ENCODE peak calls at places on chromosomes 5 and 9, in nine cellular contexts. One of them, this sample, is unnamed.

GRCh38 chr9:72480931-72481330 is 40.5 kb upstream of the TMC1 start:
- DNase-seq in A549: peak; percentile 45
- DNase-seq in AG04450: no peak
- DNase-seq in lower leg skin: no peak
- DNase-seq in BE2C: no peak
- DNase-seq in gastrocnemius medialis: no peak
- DNase-seq in GM12865: no peak
- DNase-seq in kidney: no peak
- DNase-seq in NB4: no peak
- DNase-seq in this sample: no peak

GRCh38 chr5:64147849-64148441 is 17.7 kb upstream of the RNF180 start:
- DNase-seq in A549: peak; percentile 21
- DNase-seq in AG04450: no peak
- DNase-seq in lower leg skin: peak; percentile 42
- DNase-seq in gastrocnemius medialis: peak; percentile 25
- DNase-seq in kidney: peak; percentile 81
- DNase-seq in BE2C: peak; percentile 35
- DNase-seq in GM12865: peak; percentile 30
- DNase-seq in NB4: peak; percentile 43
- DNase-seq in this sample: peak; percentile 68

GRCh38 chr5:116032094-116032517 is at the start of gene ARL14EPL:
- DNase-seq in gastrocnemius medialis: peak; percentile 42
- DNase-seq in lower leg skin: peak; percentile 20
- DNase-seq in GM12865: peak; percentile 58
- DNase-seq in BE2C: peak; percentile 31
- DNase-seq in AG04450: peak; percentile 52
- DNase-seq in NB4: peak; percentile 90
- DNase-seq in A549: peak; percentile 51
- DNase-seq in kidney: no peak
- DNase-seq in this sample: no peak

GRCh38 chr9:70340572-70340971 is 73.9 kb downstream of the KLF9 start:
- DNase-seq in A549: peak; percentile 18
- DNase-seq in GM12865: no peak
- DNase-seq in BE2C: no peak
- DNase-seq in kidney: no peak
- DNase-seq in NB4: peak; percentile 13
- DNase-seq in AG04450: no peak
- DNase-seq in lower leg skin: no peak
- DNase-seq in gastrocnemius medialis: no peak
- DNase-seq in this sample: no peak

GRCh38 chr5:134174841-134175839 is 1.6 kb downstream of the SKP1 start:
- DNase-seq in BE2C: no peak
- DNase-seq in kidney: no peak
- DNase-seq in A549: no peak
- DNase-seq in gastrocnemius medialis: no peak
- DNase-seq in NB4: peak; percentile 51
- DNase-seq in lower leg skin: no peak
- DNase-seq in GM12865: peak; percentile 14
- DNase-seq in AG04450: no peak
- DNase-seq in this sample: no peak

GRCh38 chr5:167573274-167574127 is 717.9 kb upstream of the WWC1 start:
- DNase-seq in AG04450: peak; percentile 1
- DNase-seq in lower leg skin: no peak
- DNase-seq in A549: no peak
- DNase-seq in BE2C: no peak
- DNase-seq in GM12865: no peak
- DNase-seq in kidney: no peak
- DNase-seq in gastrocnemius medialis: no peak
- DNase-seq in NB4: no peak
- DNase-seq in this sample: no peak

GRCh38 chr5:161765611-161766010 is 80.1 kb downstream of the GABRA6 start:
- DNase-seq in lower leg skin: no peak
- DNase-seq in gastrocnemius medialis: no peak
- DNase-seq in NB4: no peak
- DNase-seq in AG04450: no peak
- DNase-seq in BE2C: no peak
- DNase-seq in GM12865: no peak
- DNase-seq in kidney: no peak
- DNase-seq in A549: no peak
- DNase-seq in this sample: no peak

GRCh38 chr5:53256746-53257145 is 147.2 kb upstream of the MOCS2 start:
- DNase-seq in gastrocnemius medialis: no peak
- DNase-seq in AG04450: peak; percentile 27
- DNase-seq in BE2C: no peak
- DNase-seq in kidney: no peak
- DNase-seq in A549: no peak
- DNase-seq in lower leg skin: no peak
- DNase-seq in NB4: no peak
- DNase-seq in GM12865: no peak
- DNase-seq in this sample: no peak

GRCh38 chr5:100553209-100553608 is 18.0 kb downstream of the FAM174A start:
- DNase-seq in gastrocnemius medialis: no peak
- DNase-seq in A549: no peak
- DNase-seq in GM12865: no peak
- DNase-seq in kidney: no peak
- DNase-seq in BE2C: no peak
- DNase-seq in lower leg skin: no peak
- DNase-seq in NB4: no peak
- DNase-seq in AG04450: no peak
- DNase-seq in this sample: no peak

GRCh38 chr5:163407034-163407652 is 30.3 kb upstream of the CCNG1 start:
- DNase-seq in gastrocnemius medialis: no peak
- DNase-seq in BE2C: no peak
- DNase-seq in lower leg skin: no peak
- DNase-seq in NB4: peak; percentile 30
- DNase-seq in GM12865: peak; percentile 70
- DNase-seq in kidney: no peak
- DNase-seq in AG04450: no peak
- DNase-seq in A549: no peak
- DNase-seq in this sample: no peak

GRCh38 chr5:73378070-73378469 is 70.5 kb downstream of the FOXD1 start:
- DNase-seq in A549: no peak
- DNase-seq in BE2C: no peak
- DNase-seq in kidney: no peak
- DNase-seq in GM12865: no peak
- DNase-seq in gastrocnemius medialis: no peak
- DNase-seq in NB4: no peak
- DNase-seq in lower leg skin: no peak
- DNase-seq in AG04450: no peak
- DNase-seq in this sample: no peak

GRCh38 chr5:68415177-68416085 is 199.9 kb downstream of the PIK3R1 start:
- DNase-seq in kidney: no peak
- DNase-seq in gastrocnemius medialis: no peak
- DNase-seq in lower leg skin: no peak
- DNase-seq in BE2C: peak; percentile 31
- DNase-seq in AG04450: no peak
- DNase-seq in NB4: peak; percentile 84
- DNase-seq in GM12865: no peak
- DNase-seq in A549: no peak
- DNase-seq in this sample: no peak

GRCh38 chr5:113330533-113331200 is 104.1 kb downstream of the TSSK1B start:
- DNase-seq in NB4: peak; percentile 39
- DNase-seq in A549: peak; percentile 14
- DNase-seq in BE2C: no peak
- DNase-seq in lower leg skin: peak; percentile 30
- DNase-seq in AG04450: no peak
- DNase-seq in kidney: no peak
- DNase-seq in gastrocnemius medialis: peak; percentile 59
- DNase-seq in GM12865: peak; percentile 50
- DNase-seq in this sample: no peak

GRCh38 chr5:122175852-122176251 is 46.5 kb downstream of the ZNF474 start:
- DNase-seq in BE2C: no peak
- DNase-seq in AG04450: no peak
- DNase-seq in NB4: no peak
- DNase-seq in lower leg skin: no peak
- DNase-seq in gastrocnemius medialis: no peak
- DNase-seq in A549: no peak
- DNase-seq in GM12865: no peak
- DNase-seq in kidney: no peak
- DNase-seq in this sample: no peak

GRCh38 chr9:12798066-12798770 is 23.4 kb downstream of the LURAP1L start:
- DNase-seq in A549: no peak
- DNase-seq in kidney: no peak
- DNase-seq in NB4: no peak
- DNase-seq in GM12865: no peak
- DNase-seq in lower leg skin: no peak
- DNase-seq in AG04450: no peak
- DNase-seq in BE2C: peak; percentile 22
- DNase-seq in gastrocnemius medialis: no peak
- DNase-seq in this sample: no peak

GRCh38 chr5:138595396-138595795 is 20.2 kb upstream of the HSPA9 start:
- DNase-seq in kidney: no peak
- DNase-seq in NB4: no peak
- DNase-seq in lower leg skin: no peak
- DNase-seq in gastrocnemius medialis: no peak
- DNase-seq in BE2C: no peak
- DNase-seq in A549: no peak
- DNase-seq in GM12865: no peak
- DNase-seq in AG04450: no peak
- DNase-seq in this sample: no peak

GRCh38 chr9:72338631-72339030 is 26.4 kb downstream of the ZFAND5 start:
- DNase-seq in GM12865: no peak
- DNase-seq in gastrocnemius medialis: no peak
- DNase-seq in A549: no peak
- DNase-seq in NB4: no peak
- DNase-seq in BE2C: no peak
- DNase-seq in kidney: no peak
- DNase-seq in lower leg skin: no peak
- DNase-seq in AG04450: no peak
- DNase-seq in this sample: no peak

GRCh38 chr9:105063665-105064247 is 135.8 kb upstream of the ABCA1 start:
- DNase-seq in BE2C: no peak
- DNase-seq in A549: no peak
- DNase-seq in kidney: no peak
- DNase-seq in gastrocnemius medialis: peak; percentile 31
- DNase-seq in NB4: peak; percentile 40
- DNase-seq in GM12865: peak; percentile 56
- DNase-seq in AG04450: no peak
- DNase-seq in lower leg skin: peak; percentile 25
- DNase-seq in this sample: peak; percentile 20
- H3K4me3 ChIP-seq in BE2C: peak overlapping the region; percentile 1
- H3K4me3 ChIP-seq in A549: no peak overlapping the region
- H3K4me3 ChIP-seq in kidney: no peak overlapping the region
- H3K4me3 ChIP-seq in gastrocnemius medialis: peak overlapping the region; percentile 17
- H3K4me3 ChIP-seq in NB4: no peak overlapping the region
- H3K4me3 ChIP-seq in GM12865: no peak overlapping the region
- H3K4me3 ChIP-seq in AG04450: no peak overlapping the region
- H3K4me3 ChIP-seq in lower leg skin: no peak overlapping the region
- H3K4me3 ChIP-seq in this sample: no peak overlapping the region

GRCh38 chr9:35193762-35194161 is 32.0 kb downstream of the UNC13B start:
- DNase-seq in lower leg skin: no peak
- DNase-seq in BE2C: no peak
- DNase-seq in A549: no peak
- DNase-seq in gastrocnemius medialis: peak; percentile 17
- DNase-seq in GM12865: peak; percentile 21
- DNase-seq in NB4: peak; percentile 39
- DNase-seq in kidney: no peak
- DNase-seq in AG04450: no peak
- DNase-seq in this sample: no peak
- TF ChIP-seq CTCF in lower leg skin: no peak
- TF ChIP-seq CTCF in BE2C: no peak
- TF ChIP-seq CTCF in A549: no peak
- TF ChIP-seq CTCF in gastrocnemius medialis: no peak
- TF ChIP-seq CTCF in GM12865: no peak
- TF ChIP-seq CTCF in NB4: no peak
- TF ChIP-seq CTCF in kidney: no peak
- TF ChIP-seq CTCF in AG04450: no peak
- TF ChIP-seq CTCF in this sample: no peak

DNA sequence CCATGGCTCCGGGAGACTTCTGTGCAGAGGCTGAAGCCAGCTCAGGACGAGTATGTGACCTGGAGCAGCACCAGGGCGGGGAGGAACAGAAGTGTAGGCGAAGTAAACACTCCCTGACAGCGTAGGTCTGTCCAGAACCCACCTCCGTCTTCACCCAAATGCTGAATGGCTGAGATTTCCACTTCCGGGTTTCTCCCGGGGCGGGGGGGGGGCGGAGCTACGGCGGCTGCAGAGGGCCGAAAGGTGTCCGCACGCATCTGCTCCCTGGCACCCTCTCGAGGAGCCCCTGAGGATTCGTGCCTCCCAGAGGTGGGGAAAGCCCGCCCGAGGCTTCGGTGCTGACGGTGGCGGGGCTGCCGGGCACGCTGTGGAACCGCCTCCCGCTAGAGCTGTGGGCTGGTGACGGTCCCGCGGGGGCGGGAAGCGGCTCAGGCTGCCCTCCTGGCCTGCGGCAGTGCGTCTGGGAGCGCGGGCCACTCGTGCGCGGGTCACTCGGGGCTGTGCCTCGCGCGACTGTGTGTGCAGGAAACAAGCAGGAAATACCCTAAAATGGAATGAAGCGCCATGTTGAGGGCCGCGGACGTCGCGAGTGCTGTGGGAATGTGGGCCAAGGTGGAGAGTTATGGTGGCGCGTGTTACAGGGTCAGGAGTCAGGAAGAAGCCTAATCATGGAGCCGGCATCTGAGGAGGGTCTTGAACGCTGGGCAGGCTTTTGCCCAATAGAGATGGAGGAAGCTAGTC is 1425.4 kb downstream of the FOXD4L5 start:
- DNase-seq in AG04450: no peak
- DNase-seq in A549: peak; percentile 30
- DNase-seq in GM12865: peak; percentile 81
- DNase-seq in kidney: peak; percentile 61
- DNase-seq in NB4: no peak
- DNase-seq in lower leg skin: no peak
- DNase-seq in gastrocnemius medialis: peak; percentile 10
- DNase-seq in BE2C: no peak
- DNase-seq in this sample: no peak
- H3K4me3 ChIP-seq in AG04450: no peak overlapping the region
- H3K4me3 ChIP-seq in A549: peak overlapping the region; percentile 62
- H3K4me3 ChIP-seq in GM12865: peak overlapping the region; percentile 60
- H3K4me3 ChIP-seq in kidney: peak overlapping the region; percentile 61
- H3K4me3 ChIP-seq in NB4: no peak overlapping the region
- H3K4me3 ChIP-seq in lower leg skin: peak overlapping the region; percentile 34
- H3K4me3 ChIP-seq in gastrocnemius medialis: peak overlapping the region; percentile 28
- H3K4me3 ChIP-seq in BE2C: no peak overlapping the region
- H3K4me3 ChIP-seq in this sample: no peak overlapping the region

GRCh38 chr5:124408738-124409453 is 337.5 kb downstream of the ZNF608 start:
- DNase-seq in NB4: no peak
- DNase-seq in GM12865: no peak
- DNase-seq in AG04450: no peak
- DNase-seq in kidney: no peak
- DNase-seq in A549: no peak
- DNase-seq in BE2C: no peak
- DNase-seq in gastrocnemius medialis: no peak
- DNase-seq in lower leg skin: no peak
- DNase-seq in this sample: no peak

GRCh38 chr5:124410539-124410938 is 335.9 kb downstream of the ZNF608 start:
- DNase-seq in kidney: no peak
- DNase-seq in A549: no peak
- DNase-seq in GM12865: peak; percentile 66
- DNase-seq in NB4: no peak
- DNase-seq in AG04450: no peak
- DNase-seq in lower leg skin: no peak
- DNase-seq in BE2C: no peak
- DNase-seq in gastrocnemius medialis: no peak
- DNase-seq in this sample: no peak

GRCh38 chr5:124414973-124415372 is 331.5 kb downstream of the ZNF608 start:
- DNase-seq in A549: no peak
- DNase-seq in gastrocnemius medialis: no peak
- DNase-seq in NB4: no peak
- DNase-seq in BE2C: no peak
- DNase-seq in AG04450: no peak
- DNase-seq in lower leg skin: no peak
- DNase-seq in GM12865: no peak
- DNase-seq in kidney: no peak
- DNase-seq in this sample: no peak

GRCh38 chr5:124411089-124411488 is 335.4 kb downstream of the ZNF608 start:
- DNase-seq in lower leg skin: no peak
- DNase-seq in kidney: no peak
- DNase-seq in BE2C: no peak
- DNase-seq in AG04450: no peak
- DNase-seq in A549: no peak
- DNase-seq in NB4: no peak
- DNase-seq in GM12865: peak; percentile 50
- DNase-seq in gastrocnemius medialis: no peak
- DNase-seq in this sample: no peak
- TF ChIP-seq CTCF in lower leg skin: no peak
- TF ChIP-seq CTCF in kidney: no peak
- TF ChIP-seq CTCF in BE2C: peak; percentile 17
- TF ChIP-seq CTCF in AG04450: peak; percentile 37
- TF ChIP-seq CTCF in A549: no peak
- TF ChIP-seq CTCF in NB4: no peak
- TF ChIP-seq CTCF in GM12865: no peak
- TF ChIP-seq CTCF in gastrocnemius medialis: no peak
- TF ChIP-seq CTCF in this sample: no peak

This sample was measured in uterus.